ENCODE peak calls at places on chromosomes 16 and 17, in four cellular contexts. One of them, this sample, is unnamed.

GRCh38 chr16:10122546-10122945 is 59.7 kb downstream of the GRIN2A start:
- DNase-seq in mucosa of descending colon: no peak
- DNase-seq in cardiac fibroblast: no peak
- DNase-seq in colonic mucosa: no peak
- DNase-seq in this sample: no peak

GRCh38 chr17:29483503-29483902 is 83.3 kb downstream of the ABHD15 start:
- DNase-seq in mucosa of descending colon: no peak
- DNase-seq in cardiac fibroblast: no peak
- DNase-seq in colonic mucosa: no peak
- DNase-seq in this sample: no peak

GRCh38 chr17:9371019-9371418 is 204.6 kb downstream of the STX8 start:
- DNase-seq in mucosa of descending colon: no peak
- DNase-seq in cardiac fibroblast: peak; percentile 70
- DNase-seq in colonic mucosa: no peak
- DNase-seq in this sample: peak; percentile 52

GRCh38 chr17:68288375-68288774 is 2.6 kb downstream of the SLC16A6 start:
- DNase-seq in mucosa of descending colon: no peak
- DNase-seq in cardiac fibroblast: peak; percentile 36
- DNase-seq in colonic mucosa: no peak
- DNase-seq in this sample: no peak

GRCh38 chr17:29179232-29180036 is 764 bp downstream of the MYO18A start:
- DNase-seq in mucosa of descending colon: peak; percentile 91
- DNase-seq in cardiac fibroblast: no peak
- DNase-seq in colonic mucosa: peak; percentile 95
- DNase-seq in this sample: no peak

GRCh38 chr16:57998484-57998883 is 2.0 kb downstream of the ZNF319 start:
- DNase-seq in mucosa of descending colon: peak; percentile 82
- DNase-seq in cardiac fibroblast: peak; percentile 49
- DNase-seq in colonic mucosa: peak; percentile 49
- DNase-seq in this sample: no peak

GRCh38 chr16:87068751-87069150 is 248.4 kb downstream of the C16orf95 start:
- DNase-seq in mucosa of descending colon: no peak
- DNase-seq in cardiac fibroblast: no peak
- DNase-seq in colonic mucosa: no peak
- DNase-seq in this sample: no peak

GRCh38 chr17:2874211-2874686 is 78.0 kb downstream of the RAP1GAP2 start:
- DNase-seq in mucosa of descending colon: no peak
- DNase-seq in cardiac fibroblast: no peak
- DNase-seq in colonic mucosa: no peak
- DNase-seq in this sample: no peak

GRCh38 chr17:32536736-32537646 is 50.2 kb downstream of the CDK5R1 start:
- DNase-seq in mucosa of descending colon: no peak
- DNase-seq in cardiac fibroblast: peak; percentile 77
- DNase-seq in colonic mucosa: no peak
- DNase-seq in this sample: no peak

GRCh38 chr16:58366247-58367031 is 25.8 kb upstream of the GINS3 start:
- DNase-seq in mucosa of descending colon: no peak
- DNase-seq in cardiac fibroblast: peak; percentile 28
- DNase-seq in colonic mucosa: no peak
- DNase-seq in this sample: peak; percentile 3

GRCh38 chr16:83911290-83911689 is 12.4 kb downstream of the MLYCD start:
- DNase-seq in mucosa of descending colon: no peak
- DNase-seq in cardiac fibroblast: no peak
- DNase-seq in colonic mucosa: no peak
- DNase-seq in this sample: no peak

GRCh38 chr17:38958756-38959155 is 8.4 kb downstream of the FBXO47 start:
- DNase-seq in mucosa of descending colon: no peak
- DNase-seq in cardiac fibroblast: peak; percentile 38
- DNase-seq in colonic mucosa: no peak
- DNase-seq in this sample: no peak

GRCh38 chr17:70168044-70168978 is 1.0 kb upstream of the KCNJ2 start:
- DNase-seq in mucosa of descending colon: peak; percentile 60
- DNase-seq in cardiac fibroblast: peak; percentile 55
- DNase-seq in colonic mucosa: peak; percentile 86
- DNase-seq in this sample: peak; percentile 54

GRCh38 chr16:21643787-21644186 is 8.6 kb downstream of the IGSF6 start:
- DNase-seq in mucosa of descending colon: no peak
- DNase-seq in cardiac fibroblast: no peak
- DNase-seq in colonic mucosa: no peak
- DNase-seq in this sample: no peak

GRCh38 chr17:49198206-49198605 is 12.2 kb downstream of the GNGT2 start:
- DNase-seq in mucosa of descending colon: no peak
- DNase-seq in cardiac fibroblast: no peak
- DNase-seq in colonic mucosa: no peak
- DNase-seq in this sample: no peak

GRCh38 chr17:43953746-43954145 is at the start of gene PYY:
- DNase-seq in mucosa of descending colon: peak; percentile 31
- DNase-seq in cardiac fibroblast: no peak
- DNase-seq in colonic mucosa: no peak
- DNase-seq in this sample: no peak

GRCh38 chr16:31386157-31386984 is 6.8 kb upstream of the ITGAD start:
- DNase-seq in mucosa of descending colon: no peak
- DNase-seq in cardiac fibroblast: peak; percentile 22
- DNase-seq in colonic mucosa: no peak
- DNase-seq in this sample: no peak

GRCh38 chr17:45018514-45019176 is 32.8 kb downstream of the DCAKD start:
- DNase-seq in mucosa of descending colon: no peak
- DNase-seq in cardiac fibroblast: no peak
- DNase-seq in colonic mucosa: peak; percentile 27
- DNase-seq in this sample: no peak

GRCh38 chr17:17682737-17683675 is 1.7 kb downstream of the RAI1 start:
- DNase-seq in mucosa of descending colon: peak; percentile 77
- DNase-seq in cardiac fibroblast: peak; percentile 86
- DNase-seq in colonic mucosa: peak; percentile 78
- DNase-seq in this sample: no peak

GRCh38 chr17:44900894-44901293 is 1.6 kb upstream of the EFTUD2 start:
- DNase-seq in mucosa of descending colon: no peak
- DNase-seq in cardiac fibroblast: peak; percentile 95
- DNase-seq in colonic mucosa: no peak
- DNase-seq in this sample: peak; percentile 52

GRCh38 chr17:82970818-82971610 is 108.4 kb upstream of the METRNL start:
- DNase-seq in mucosa of descending colon: peak; percentile 40
- DNase-seq in cardiac fibroblast: no peak
- DNase-seq in colonic mucosa: peak; percentile 11
- DNase-seq in this sample: no peak

GRCh38 chr17:57810740-57811632 is 38.9 kb downstream of the MRPS23 start:
- DNase-seq in mucosa of descending colon: no peak
- DNase-seq in cardiac fibroblast: peak; percentile 67
- DNase-seq in colonic mucosa: peak; percentile 20
- DNase-seq in this sample: no peak

GRCh38 chr17:66420961-66421371 is 118.6 kb downstream of the PRKCA start:
- DNase-seq in mucosa of descending colon: no peak
- DNase-seq in cardiac fibroblast: peak; percentile 91
- DNase-seq in colonic mucosa: no peak
- DNase-seq in this sample: no peak

GRCh38 chr17:8362651-8363332 is 13.7 kb downstream of the KRABD2 start:
- DNase-seq in mucosa of descending colon: no peak
- DNase-seq in cardiac fibroblast: no peak
- DNase-seq in colonic mucosa: no peak
- DNase-seq in this sample: no peak

GRCh38 chr17:1630662-1631061 is 2.0 kb upstream of the SLC43A2 start:
- DNase-seq in mucosa of descending colon: no peak
- DNase-seq in cardiac fibroblast: no peak
- DNase-seq in colonic mucosa: no peak
- DNase-seq in this sample: no peak

GRCh38 chr16:65909310-65910050 is 457.0 kb upstream of the CDH5 start:
- DNase-seq in mucosa of descending colon: no peak
- DNase-seq in cardiac fibroblast: peak; percentile 36
- DNase-seq in colonic mucosa: no peak
- DNase-seq in this sample: no peak

DNA sequence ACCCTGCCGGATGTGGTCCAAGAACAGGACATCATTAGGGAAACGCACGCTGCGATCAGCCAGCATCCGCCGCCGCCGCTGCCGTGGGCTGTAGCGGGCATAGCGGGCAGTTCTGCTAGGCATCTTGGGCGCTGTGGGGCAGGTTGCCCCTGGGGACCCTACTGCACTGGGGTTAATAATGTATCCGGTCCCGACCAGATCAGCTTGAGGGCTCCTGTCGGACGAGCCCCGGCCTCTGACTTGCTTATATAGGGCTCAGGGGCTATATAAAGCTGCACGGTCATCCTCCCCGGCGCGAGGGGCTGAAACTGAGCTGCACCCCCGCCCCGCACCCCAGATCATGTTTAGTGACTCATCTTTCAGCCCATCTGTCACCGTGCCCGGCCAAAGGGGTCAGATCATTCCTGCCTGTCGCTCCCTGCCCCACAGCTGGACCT is at the start of gene PPP1R27:
- DNase-seq in mucosa of descending colon: no peak
- DNase-seq in cardiac fibroblast: no peak
- DNase-seq in colonic mucosa: no peak
- DNase-seq in this sample: no peak
- H3K4me3 ChIP-seq in mucosa of descending colon: no peak within 1 kb of the TSS
- H3K4me3 ChIP-seq in cardiac fibroblast: peak within 1 kb of the TSS; percentile 65
- H3K4me3 ChIP-seq in colonic mucosa: peak within 1 kb of the TSS; percentile 69
- H3K4me3 ChIP-seq in this sample: peak within 1 kb of the TSS; percentile 89

DNA sequence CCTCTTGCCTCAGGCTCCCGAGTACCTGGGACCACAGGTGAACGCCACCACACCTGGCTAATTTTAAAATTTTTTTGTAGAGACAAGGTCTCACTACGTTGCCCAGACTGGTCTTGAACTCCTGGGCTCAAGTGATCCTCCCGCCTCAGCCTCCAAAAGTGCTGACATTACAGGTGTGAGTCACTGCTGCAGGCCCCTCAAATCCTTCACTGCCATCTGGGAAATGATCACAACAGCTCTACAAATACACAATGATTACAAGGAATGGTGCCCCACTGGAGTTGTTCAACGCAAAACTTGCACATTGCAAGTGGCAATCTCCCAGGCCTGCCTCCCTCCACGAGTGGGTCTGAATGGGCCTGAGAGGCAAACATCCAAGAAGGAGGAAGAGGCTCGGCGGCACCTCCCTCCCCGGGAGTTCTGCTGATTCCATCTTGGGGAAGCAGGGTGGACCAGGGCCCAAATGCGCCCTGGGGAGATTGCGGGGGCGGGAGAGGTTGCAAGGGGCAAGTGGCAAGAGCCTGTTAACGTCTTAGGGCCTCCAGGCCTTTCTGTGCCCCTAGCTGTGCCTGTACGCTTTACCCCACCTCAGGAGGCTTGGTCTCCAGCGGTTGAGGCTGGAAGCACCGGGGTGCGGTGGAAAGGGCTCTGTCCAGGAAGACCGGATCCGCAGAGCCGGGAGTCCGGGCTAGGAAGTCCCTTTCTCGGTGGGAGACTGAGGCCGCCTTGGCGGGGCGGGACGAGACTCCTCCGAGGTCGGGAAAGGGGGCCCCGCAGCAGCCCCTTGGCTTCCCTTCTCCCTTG is 656 bp upstream of the IGFBP4 start:
- DNase-seq in mucosa of descending colon: peak; percentile 66
- DNase-seq in cardiac fibroblast: peak; percentile 53
- DNase-seq in colonic mucosa: peak; percentile 55
- DNase-seq in this sample: no peak
- TF ChIP-seq CTCF in mucosa of descending colon: no peak
- TF ChIP-seq CTCF in cardiac fibroblast: no peak
- TF ChIP-seq CTCF in colonic mucosa: no peak
- TF ChIP-seq CTCF in this sample: no peak

GRCh38 chr16:630815-631405 is at the start of gene WFIKKN1:
- DNase-seq in mucosa of descending colon: peak; percentile 70
- DNase-seq in cardiac fibroblast: no peak
- DNase-seq in colonic mucosa: peak; percentile 67
- DNase-seq in this sample: no peak
- H3K4me3 ChIP-seq in mucosa of descending colon: no peak within 1 kb of the TSS
- H3K4me3 ChIP-seq in cardiac fibroblast: no peak within 1 kb of the TSS
- H3K4me3 ChIP-seq in colonic mucosa: no peak within 1 kb of the TSS
- H3K4me3 ChIP-seq in this sample: no peak within 1 kb of the TSS

GRCh38 chr17:12794919-12795517 is 5.7 kb downstream of the ARHGAP44 start:
- DNase-seq in mucosa of descending colon: no peak
- DNase-seq in cardiac fibroblast: no peak
- DNase-seq in colonic mucosa: no peak
- DNase-seq in this sample: no peak
- TF ChIP-seq CTCF in mucosa of descending colon: no peak
- TF ChIP-seq CTCF in cardiac fibroblast: no peak
- TF ChIP-seq CTCF in colonic mucosa: no peak
- TF ChIP-seq CTCF in this sample: no peak

GRCh38 chr16:25260416-25260815 is 2.8 kb upstream of the ZKSCAN2 start:
- DNase-seq in mucosa of descending colon: no peak
- DNase-seq in cardiac fibroblast: no peak
- DNase-seq in colonic mucosa: no peak
- DNase-seq in this sample: no peak
- H3K4me3 ChIP-seq in mucosa of descending colon: no peak overlapping the region
- H3K4me3 ChIP-seq in cardiac fibroblast: no peak overlapping the region
- H3K4me3 ChIP-seq in colonic mucosa: no peak overlapping the region
- H3K4me3 ChIP-seq in this sample: no peak overlapping the region

DNA sequence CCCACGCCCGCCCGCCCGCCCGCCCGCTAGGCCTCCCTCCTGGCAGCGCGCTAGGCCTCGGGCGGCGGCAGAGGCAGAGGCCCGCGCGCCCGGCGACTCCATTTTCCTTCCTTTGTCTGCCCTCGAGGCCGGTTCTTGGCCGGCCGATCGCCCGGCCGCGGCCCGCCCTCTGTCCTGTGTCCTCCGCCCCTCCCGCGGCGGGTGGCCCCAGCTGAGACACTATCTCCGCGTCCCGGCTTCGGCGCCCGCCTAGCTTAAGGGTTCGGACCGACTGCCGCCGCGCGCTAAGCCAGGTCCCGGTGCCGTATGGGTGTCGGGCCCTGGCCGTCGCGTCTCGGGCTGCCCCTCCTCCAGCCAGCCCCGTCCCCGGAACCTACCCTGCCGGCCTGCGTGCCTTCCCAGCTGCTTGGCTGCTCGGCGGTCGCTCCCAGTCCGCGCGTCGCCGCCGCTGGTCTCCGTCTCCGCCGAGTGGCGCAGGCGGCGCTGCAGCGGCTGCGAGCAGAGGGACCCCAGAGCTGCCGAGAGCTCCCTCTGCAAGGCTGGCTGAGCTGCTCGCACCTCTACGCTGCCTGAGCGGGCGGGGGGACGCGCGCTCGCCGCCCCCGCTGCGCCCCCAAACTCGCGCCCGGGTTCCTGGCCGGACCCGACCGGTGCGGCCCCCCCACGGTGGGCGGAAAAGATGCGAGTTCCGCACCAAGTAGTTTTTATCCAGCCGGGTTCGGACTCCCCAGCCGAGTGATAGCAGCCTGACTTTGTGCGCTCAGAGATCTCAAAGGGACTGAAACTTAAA is 787 bp downstream of the CTCF start:
- DNase-seq in mucosa of descending colon: peak; percentile 80
- DNase-seq in cardiac fibroblast: peak; percentile 59
- DNase-seq in colonic mucosa: peak; percentile 60
- DNase-seq in this sample: no peak
- TF ChIP-seq CTCF in mucosa of descending colon: no peak
- TF ChIP-seq CTCF in cardiac fibroblast: no peak
- TF ChIP-seq CTCF in colonic mucosa: no peak
- TF ChIP-seq CTCF in this sample: no peak

This sample was measured in epithelial cell of proximal tubule.